ENCODE peak calls at places on chromosomes 7 and 10, in five cellular contexts. C is upper lobe of right lung, I is heart left ventricle, N is IMR-90, O is PC-9. G is an unnamed sample.

GRCh38 chr10:32271617-32272016 is 75.3 kb downstream of the EPC1 start:
- DNase-seq in I (no peak), C (no peak), O (no peak), N (peak; percentile 64), G (no peak)

GRCh38 chr7:82164813-82165212 is 278.8 kb downstream of the CACNA2D1 start:
- DNase-seq in C (no peak), O (no peak), N (peak; percentile 79), I (peak; percentile 35), G (no peak)

GRCh38 chr7:88758355-88759215 is 915 bp upstream of the ZNF804B start:
- DNase-seq in C (peak; percentile 55), I (peak; percentile 37), N (no peak), O (no peak), G (no peak)

GRCh38 chr7:24025094-24025493 is 258.9 kb upstream of the NPY start:
- DNase-seq in N (peak; percentile 8), O (no peak), C (no peak), I (no peak), G (no peak)

GRCh38 chr10:86659721-86660438 is 5.5 kb downstream of the OPN4 start:
- DNase-seq in N (no peak), I (peak; percentile 20), C (peak; percentile 62), O (no peak), G (peak; percentile 13)

GRCh38 chr10:3914702-3915101 is 129.7 kb upstream of the KLF6 start:
- DNase-seq in N (no peak), O (no peak), I (no peak), C (no peak), G (no peak)

GRCh38 chr7:112630565-112630964 is 149.8 kb downstream of the LSMEM1 start:
- DNase-seq in O (no peak), C (no peak), I (no peak), N (peak; percentile 27), G (no peak)

GRCh38 chr10:129059977-129060376 is 407.1 kb upstream of the MGMT start:
- DNase-seq in N (no peak), I (no peak), O (no peak), C (no peak), G (no peak)

GRCh38 chr7:92847305-92847704 is 10.9 kb upstream of the CDK6 start:
- DNase-seq in N (no peak), C (no peak), O (no peak), I (no peak), G (no peak)

GRCh38 chr7:157238087-157238486 is 98.7 kb upstream of the DNAJB6 start:
- DNase-seq in O (no peak), I (no peak), N (no peak), C (no peak), G (no peak)

GRCh38 chr7:157235357-157236018 is 96.8 kb downstream of the UBE3C start:
- DNase-seq in I (no peak), C (no peak), O (no peak), N (peak; percentile 80), G (no peak)

GRCh38 chr7:157234271-157234670 is 95.5 kb downstream of the UBE3C start:
- DNase-seq in I (no peak), N (no peak), C (no peak), O (no peak), G (no peak)

GRCh38 chr7:157241631-157242030 is 95.2 kb upstream of the DNAJB6 start:
- DNase-seq in O (no peak), C (no peak), N (no peak), I (no peak), G (no peak)

DNA sequence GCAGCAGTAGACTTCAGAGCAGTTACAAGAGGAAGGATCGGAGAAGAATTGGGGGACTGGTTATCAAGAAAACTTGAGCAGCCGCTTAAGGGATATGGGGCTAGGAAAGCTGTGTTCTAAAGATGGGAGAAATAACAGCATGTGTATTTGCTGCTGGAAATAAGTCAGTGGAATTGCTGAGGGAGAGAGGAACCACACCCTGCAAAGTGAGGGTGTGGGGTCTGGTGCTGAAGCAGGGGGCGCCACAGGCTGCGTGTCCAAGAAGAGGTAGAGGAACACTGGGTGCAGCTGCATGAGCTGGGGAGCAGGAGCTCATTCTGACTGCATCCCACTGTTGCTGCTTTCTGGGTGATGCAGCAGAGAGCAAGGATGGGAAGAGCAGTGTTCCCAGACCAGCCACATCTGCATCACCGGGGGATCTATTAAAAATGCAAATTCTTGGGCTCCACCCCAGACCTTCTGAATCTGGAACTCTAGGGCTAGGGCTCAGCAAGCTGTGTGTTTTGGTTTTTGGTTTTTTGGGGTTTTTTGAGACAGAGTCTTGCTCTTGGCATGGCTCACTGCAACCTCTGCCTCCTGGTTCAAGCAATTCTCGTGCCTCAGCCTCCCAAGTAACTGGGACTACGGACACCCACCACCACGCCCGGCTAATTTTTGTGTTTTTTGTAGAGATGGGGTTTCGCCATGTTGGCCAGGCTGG is 97.1 kb upstream of the DNAJB6 start:
- DNase-seq in I (no peak), N (no peak), O (no peak), C (no peak), G (no peak)
- TF ChIP-seq CTCF in I (no peak), N (no peak), O (no peak), C (no peak), G (no peak)

GRCh38 chr10:43871545-43871944 is 222.9 kb upstream of the ZNF32 start:
- DNase-seq in N (no peak), O (no peak), C (no peak), I (no peak), G (no peak)
- H3K4me1 ChIP-seq in N (peaks cover 14% of the 10 kb centered on the region), O (no peaks in the 10 kb centered on the region), C (no peaks in the 10 kb centered on the region), I (peaks cover 37% of the 10 kb centered on the region), G (no peaks in the 10 kb centered on the region)

DNA sequence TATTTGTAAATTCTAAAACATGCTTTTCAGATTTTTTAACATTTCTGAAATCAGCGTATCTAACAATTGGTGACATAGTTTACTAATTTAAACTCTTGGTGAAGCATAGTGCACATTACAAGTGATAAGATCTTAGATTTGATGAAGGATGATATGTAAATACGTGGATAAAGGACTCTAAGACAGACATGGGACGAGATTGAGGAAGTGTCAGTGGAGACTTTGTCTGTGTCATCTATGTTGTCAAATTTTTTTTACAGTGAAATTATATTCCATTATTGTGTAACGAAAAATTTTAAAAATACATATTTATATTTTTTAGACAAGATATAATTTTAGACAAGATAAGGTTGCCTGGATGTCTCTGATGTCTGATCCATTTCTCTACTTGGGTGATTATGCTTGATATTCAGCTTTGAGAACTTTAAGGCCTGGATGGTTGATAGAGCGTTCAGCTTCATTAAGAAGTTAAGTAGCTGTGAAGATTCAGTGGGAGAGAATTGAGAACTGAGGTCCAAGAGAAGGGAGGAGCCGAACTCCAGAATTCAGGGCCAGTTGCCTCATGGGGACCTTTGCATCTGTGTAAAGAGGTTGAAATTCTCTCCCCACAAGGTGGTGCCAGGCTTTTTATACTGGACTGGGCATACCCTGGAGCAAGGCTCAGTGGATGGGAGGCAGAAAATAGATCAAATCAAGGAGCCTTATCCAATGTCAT is 62.7 kb downstream of the KAT6B start:
- DNase-seq in C (no peak), O (no peak), N (no peak), I (no peak), G (no peak)
- TF ChIP-seq CTCF in C (no peak), O (no peak), N (no peak), I (peak; percentile 26), G (peak; percentile 10)

GRCh38 chr7:70700935-70701425 is 431.0 kb upstream of the GALNT17 start:
- DNase-seq in O (no peak), N (no peak), I (no peak), C (no peak), G (no peak)
- H3K4me1 ChIP-seq in O (no peaks in the 10 kb centered on the region), N (peaks cover 4% of the 10 kb centered on the region), I (no peaks in the 10 kb centered on the region), C (peaks cover 14% of the 10 kb centered on the region), G (peaks cover 44% of the 10 kb centered on the region)

GRCh38 chr10:101355307-101355706 is 1.3 kb downstream of the BTRC start:
- DNase-seq in N (no peak), I (no peak), O (no peak), C (no peak), G (no peak)

GRCh38 chr10:101356132-101356531 is 2.2 kb downstream of the BTRC start:
- DNase-seq in I (no peak), N (no peak), C (no peak), O (no peak), G (no peak)

GRCh38 chr10:101351477-101351876 is 2.5 kb upstream of the BTRC start:
- DNase-seq in I (no peak), C (no peak), N (no peak), O (no peak), G (no peak)

GRCh38 chr10:101354584-101355070 is 662 bp downstream of the BTRC start:
- DNase-seq in C (no peak), I (no peak), N (no peak), O (no peak), G (no peak)

GRCh38 chr10:101353692-101354583 is at the start of gene BTRC:
- DNase-seq in I (peak; percentile 98), C (peak; percentile 97), O (peak; percentile 92), N (peak; percentile 99), G (peak; percentile 98)
- TF ChIP-seq CTCF in I (peak; percentile 27), C (no peak), O (no peak), N (no peak), G (no peak)

GRCh38 chr10:58352956-58353610 is 18.3 kb downstream of the UBE2D1 start:
- DNase-seq in C (no peak), I (no peak), N (peak; percentile 4), O (no peak), G (no peak)

GRCh38 chr10:58359541-58359940 is 24.7 kb downstream of the UBE2D1 start:
- DNase-seq in N (no peak), C (no peak), I (no peak), O (no peak), G (no peak)

GRCh38 chr10:58358947-58359346 is 24.1 kb downstream of the UBE2D1 start:
- DNase-seq in N (no peak), I (no peak), O (no peak), C (no peak), G (no peak)

GRCh38 chr10:58358314-58358933 is 23.6 kb downstream of the UBE2D1 start:
- DNase-seq in N (no peak), C (no peak), O (no peak), I (no peak), G (no peak)

DNA sequence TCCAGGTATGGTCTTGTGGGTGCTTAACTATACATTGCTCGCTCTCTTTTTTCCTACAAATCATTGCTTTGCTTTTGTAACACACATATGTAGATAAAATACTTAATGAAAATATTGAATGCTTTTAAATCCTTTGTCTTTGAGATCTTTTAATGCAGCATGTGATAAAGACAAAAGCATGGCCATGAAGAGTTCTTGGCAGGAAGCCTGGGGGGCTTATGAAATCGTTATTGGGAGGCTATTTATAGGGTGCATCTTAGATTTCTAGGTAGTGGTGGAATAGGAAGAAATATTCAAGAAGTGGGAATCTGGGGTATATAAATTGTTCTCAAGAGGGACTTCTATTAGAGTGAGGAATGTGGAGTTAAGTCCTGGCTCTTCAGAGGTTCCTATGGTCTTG is 21.9 kb downstream of the UBE2D1 start:
- DNase-seq in C (no peak), N (no peak), O (no peak), I (no peak), G (no peak)
- H3K4me1 ChIP-seq in C (peaks cover 2% of the 10 kb centered on the region), N (peaks cover 4% of the 10 kb centered on the region), O (peaks cover 23% of the 10 kb centered on the region), I (peaks cover 66% of the 10 kb centered on the region), G (peaks cover 81% of the 10 kb centered on the region)

GRCh38 chr10:132808568-132809236 is 22.8 kb upstream of the NKX6-2 start:
- DNase-seq in N (no peak), I (peak; percentile 16), C (no peak), O (no peak), G (peak; percentile 45)
- TF ChIP-seq CTCF in N (no peak), I (no peak), C (no peak), O (no peak), G (no peak)

DNA sequence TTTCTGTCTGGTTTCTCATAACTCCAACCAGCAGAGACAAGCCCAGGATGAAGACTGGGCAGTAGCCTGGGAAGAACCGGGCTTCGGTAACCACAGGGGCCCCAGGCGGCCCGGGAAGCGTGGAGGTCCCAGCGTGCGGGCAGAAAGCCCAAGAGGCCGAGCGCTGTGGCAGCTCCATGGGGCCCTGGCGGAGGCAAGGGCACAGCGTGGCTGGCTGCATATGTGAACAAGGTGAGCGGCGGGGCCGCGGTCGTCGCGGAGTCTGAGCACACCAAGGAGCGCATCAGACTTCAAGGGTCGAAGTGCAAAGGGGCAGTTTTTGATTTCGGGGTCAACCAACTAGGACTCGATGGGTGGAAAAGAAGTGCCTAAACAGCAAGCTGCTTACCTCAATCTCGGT is 45.9 kb downstream of the AKR1D1 start:
- DNase-seq in O (no peak), I (no peak), N (no peak), C (no peak), G (no peak)
- H3K4me1 ChIP-seq in O (peaks cover 19% of the 10 kb centered on the region), I (no peaks in the 10 kb centered on the region), N (no peaks in the 10 kb centered on the region), C (no peaks in the 10 kb centered on the region), G (no peaks in the 10 kb centered on the region)